ENCODE peak calls at places on chromosome X, in six cellular contexts. One of them, this sample, is unnamed.

GRCh38 chrX:41737065-41737464 is 13.1 kb downstream of the GPR82 start:
- DNase-seq in cardiac muscle cell: no peak
- DNase-seq in endodermal cell: no peak
- DNase-seq in GM06990: no peak
- DNase-seq in right cardiac atrium: no peak
- DNase-seq in colonic mucosa: no peak
- DNase-seq in this sample: no peak

GRCh38 chrX:24696241-24696640 is 2.5 kb downstream of the POLA1 start:
- DNase-seq in cardiac muscle cell: no peak
- DNase-seq in endodermal cell: no peak
- DNase-seq in GM06990: no peak
- DNase-seq in right cardiac atrium: no peak
- DNase-seq in colonic mucosa: no peak
- DNase-seq in this sample: no peak

GRCh38 chrX:95539041-95539440 is 1145.6 kb upstream of the DIAPH2 start:
- DNase-seq in cardiac muscle cell: no peak
- DNase-seq in endodermal cell: peak; percentile 55
- DNase-seq in GM06990: no peak
- DNase-seq in right cardiac atrium: no peak
- DNase-seq in colonic mucosa: no peak
- DNase-seq in this sample: no peak

GRCh38 chrX:26562156-26562555 is 346.2 kb downstream of the MAGEB5 start:
- DNase-seq in cardiac muscle cell: no peak
- DNase-seq in endodermal cell: no peak
- DNase-seq in GM06990: no peak
- DNase-seq in right cardiac atrium: no peak
- DNase-seq in colonic mucosa: no peak
- DNase-seq in this sample: no peak

GRCh38 chrX:73214366-73215094 is at the start of gene NAP1L2:
- DNase-seq in cardiac muscle cell: peak; percentile 6
- DNase-seq in endodermal cell: peak; percentile 71
- DNase-seq in GM06990: peak; percentile 11
- DNase-seq in right cardiac atrium: peak; percentile 28
- DNase-seq in colonic mucosa: peak; percentile 28
- DNase-seq in this sample: peak; percentile 4

GRCh38 chrX:151713859-151714258 is 2.0 kb upstream of the FATE1 start:
- DNase-seq in cardiac muscle cell: peak; percentile 18
- DNase-seq in endodermal cell: peak; percentile 82
- DNase-seq in GM06990: no peak
- DNase-seq in right cardiac atrium: no peak
- DNase-seq in colonic mucosa: no peak
- DNase-seq in this sample: peak; percentile 12

GRCh38 chrX:150731795-150732194 is 38.6 kb downstream of the MTMR1 start:
- DNase-seq in cardiac muscle cell: peak; percentile 91
- DNase-seq in endodermal cell: no peak
- DNase-seq in GM06990: no peak
- DNase-seq in right cardiac atrium: peak; percentile 21
- DNase-seq in colonic mucosa: no peak
- DNase-seq in this sample: peak; percentile 96

GRCh38 chrX:130053236-130053635 is 57.1 kb downstream of the ELF4 start:
- DNase-seq in cardiac muscle cell: no peak
- DNase-seq in endodermal cell: no peak
- DNase-seq in GM06990: no peak
- DNase-seq in right cardiac atrium: no peak
- DNase-seq in colonic mucosa: no peak
- DNase-seq in this sample: no peak

GRCh38 chrX:19906293-19906692 is 18.9 kb upstream of the SH3KBP1 start:
- DNase-seq in cardiac muscle cell: no peak
- DNase-seq in endodermal cell: no peak
- DNase-seq in GM06990: no peak
- DNase-seq in right cardiac atrium: no peak
- DNase-seq in colonic mucosa: no peak
- DNase-seq in this sample: no peak

GRCh38 chrX:137425273-137425902 is 140.5 kb upstream of the ZIC3 start:
- DNase-seq in cardiac muscle cell: no peak
- DNase-seq in endodermal cell: peak; percentile 60
- DNase-seq in GM06990: no peak
- DNase-seq in right cardiac atrium: no peak
- DNase-seq in colonic mucosa: no peak
- DNase-seq in this sample: no peak

GRCh38 chrX:119871599-119872395 is at the start of the genes NDUFA1 and RNF113A:
- DNase-seq in cardiac muscle cell: peak; percentile 88
- DNase-seq in endodermal cell: peak; percentile 90
- DNase-seq in GM06990: peak; percentile 96
- DNase-seq in right cardiac atrium: peak; percentile 84
- DNase-seq in colonic mucosa: peak; percentile 87
- DNase-seq in this sample: peak; percentile 84

GRCh38 chrX:51893931-51894696 is 691 bp downstream of the MAGED1 start:
- DNase-seq in cardiac muscle cell: peak; percentile 61
- DNase-seq in endodermal cell: peak; percentile 67
- DNase-seq in GM06990: peak; percentile 38
- DNase-seq in right cardiac atrium: no peak
- DNase-seq in colonic mucosa: peak; percentile 28
- DNase-seq in this sample: peak; percentile 41

GRCh38 chrX:24305905-24306304 is 8.0 kb downstream of the SUPT20HL2 start:
- DNase-seq in cardiac muscle cell: peak; percentile 12
- DNase-seq in endodermal cell: no peak
- DNase-seq in GM06990: no peak
- DNase-seq in right cardiac atrium: no peak
- DNase-seq in colonic mucosa: no peak
- DNase-seq in this sample: no peak

GRCh38 chrX:17654116-17654515 is 83.2 kb upstream of the SCML1 start:
- DNase-seq in cardiac muscle cell: no peak
- DNase-seq in endodermal cell: no peak
- DNase-seq in GM06990: no peak
- DNase-seq in right cardiac atrium: no peak
- DNase-seq in colonic mucosa: no peak
- DNase-seq in this sample: no peak

GRCh38 chrX:48835524-48836329 is at the start of gene PCSK1N:
- DNase-seq in cardiac muscle cell: no peak
- DNase-seq in endodermal cell: peak; percentile 61
- DNase-seq in GM06990: no peak
- DNase-seq in right cardiac atrium: no peak
- DNase-seq in colonic mucosa: no peak
- DNase-seq in this sample: no peak

GRCh38 chrX:357693-358471 is 28.8 kb downstream of the PPP2R3B start:
- DNase-seq in cardiac muscle cell: peak; percentile 42
- DNase-seq in endodermal cell: no peak
- DNase-seq in GM06990: no peak
- DNase-seq in right cardiac atrium: no peak
- DNase-seq in colonic mucosa: no peak
- DNase-seq in this sample: peak; percentile 68

GRCh38 chrX:23008431-23009099 is 8.8 kb downstream of the DDX53 start:
- DNase-seq in cardiac muscle cell: peak; percentile 53
- DNase-seq in endodermal cell: no peak
- DNase-seq in GM06990: no peak
- DNase-seq in right cardiac atrium: no peak
- DNase-seq in colonic mucosa: no peak
- DNase-seq in this sample: peak; percentile 41

GRCh38 chrX:155068165-155068564 is 2.8 kb downstream of the CMC4 start:
- DNase-seq in cardiac muscle cell: peak; percentile 35
- DNase-seq in endodermal cell: no peak
- DNase-seq in GM06990: no peak
- DNase-seq in right cardiac atrium: no peak
- DNase-seq in colonic mucosa: no peak
- DNase-seq in this sample: peak; percentile 49

GRCh38 chrX:1163231-1163630 is 49.2 kb downstream of the CRLF2 start:
- DNase-seq in cardiac muscle cell: no peak
- DNase-seq in endodermal cell: peak; percentile 28
- DNase-seq in GM06990: no peak
- DNase-seq in right cardiac atrium: no peak
- DNase-seq in colonic mucosa: no peak
- DNase-seq in this sample: no peak

GRCh38 chrX:45794995-45795337 is 594.3 kb upstream of the DIPK2B start:
- DNase-seq in cardiac muscle cell: no peak
- DNase-seq in endodermal cell: no peak
- DNase-seq in GM06990: no peak
- DNase-seq in right cardiac atrium: no peak
- DNase-seq in colonic mucosa: no peak
- DNase-seq in this sample: no peak

GRCh38 chrX:40095588-40096394 is 2.0 kb downstream of the BCOR start:
- DNase-seq in cardiac muscle cell: peak; percentile 45
- DNase-seq in endodermal cell: peak; percentile 71
- DNase-seq in GM06990: no peak
- DNase-seq in right cardiac atrium: peak; percentile 36
- DNase-seq in colonic mucosa: no peak
- DNase-seq in this sample: no peak

GRCh38 chrX:41946973-41947612 is 23.7 kb upstream of the CASK start:
- DNase-seq in cardiac muscle cell: peak; percentile 31
- DNase-seq in endodermal cell: peak; percentile 74
- DNase-seq in GM06990: no peak
- DNase-seq in right cardiac atrium: no peak
- DNase-seq in colonic mucosa: no peak
- DNase-seq in this sample: peak; percentile 7

GRCh38 chrX:32155044-32155638 is 1056.2 kb downstream of the DMD start:
- DNase-seq in cardiac muscle cell: no peak
- DNase-seq in endodermal cell: peak; percentile 48
- DNase-seq in GM06990: no peak
- DNase-seq in right cardiac atrium: no peak
- DNase-seq in colonic mucosa: no peak
- DNase-seq in this sample: no peak

GRCh38 chrX:136936183-136936549 is 55.6 kb upstream of the RBMX start:
- DNase-seq in cardiac muscle cell: peak; percentile 71
- DNase-seq in endodermal cell: no peak
- DNase-seq in GM06990: no peak
- DNase-seq in right cardiac atrium: no peak
- DNase-seq in colonic mucosa: no peak
- DNase-seq in this sample: peak; percentile 52

GRCh38 chrX:15973299-15973698 is 118.7 kb upstream of the AP1S2 start:
- DNase-seq in cardiac muscle cell: peak; percentile 39
- DNase-seq in endodermal cell: peak; percentile 88
- DNase-seq in GM06990: no peak
- DNase-seq in right cardiac atrium: no peak
- DNase-seq in colonic mucosa: peak; percentile 20
- DNase-seq in this sample: peak; percentile 51

GRCh38 chrX:104679175-104679574 is 113.2 kb downstream of the IL1RAPL2 start:
- DNase-seq in cardiac muscle cell: no peak
- DNase-seq in endodermal cell: no peak
- DNase-seq in GM06990: no peak
- DNase-seq in right cardiac atrium: no peak
- DNase-seq in colonic mucosa: no peak
- DNase-seq in this sample: no peak

GRCh38 chrX:107656965-107657364 is 28.7 kb downstream of the PRPS1 start:
- DNase-seq in cardiac muscle cell: no peak
- DNase-seq in endodermal cell: no peak
- DNase-seq in GM06990: no peak
- DNase-seq in right cardiac atrium: no peak
- DNase-seq in colonic mucosa: no peak
- DNase-seq in this sample: no peak

GRCh38 chrX:14095702-14096101 is 66.0 kb upstream of the GEMIN8 start:
- DNase-seq in cardiac muscle cell: peak; percentile 76
- DNase-seq in endodermal cell: peak; percentile 74
- DNase-seq in GM06990: no peak
- DNase-seq in right cardiac atrium: peak; percentile 19
- DNase-seq in colonic mucosa: peak; percentile 22
- DNase-seq in this sample: peak; percentile 74

GRCh38 chrX:77899081-77899828 is at the start of gene COX7B:
- DNase-seq in cardiac muscle cell: peak; percentile 96
- DNase-seq in endodermal cell: peak; percentile 81
- DNase-seq in GM06990: peak; percentile 57
- DNase-seq in right cardiac atrium: peak; percentile 41
- DNase-seq in colonic mucosa: peak; percentile 75
- DNase-seq in this sample: peak; percentile 98

DNA sequence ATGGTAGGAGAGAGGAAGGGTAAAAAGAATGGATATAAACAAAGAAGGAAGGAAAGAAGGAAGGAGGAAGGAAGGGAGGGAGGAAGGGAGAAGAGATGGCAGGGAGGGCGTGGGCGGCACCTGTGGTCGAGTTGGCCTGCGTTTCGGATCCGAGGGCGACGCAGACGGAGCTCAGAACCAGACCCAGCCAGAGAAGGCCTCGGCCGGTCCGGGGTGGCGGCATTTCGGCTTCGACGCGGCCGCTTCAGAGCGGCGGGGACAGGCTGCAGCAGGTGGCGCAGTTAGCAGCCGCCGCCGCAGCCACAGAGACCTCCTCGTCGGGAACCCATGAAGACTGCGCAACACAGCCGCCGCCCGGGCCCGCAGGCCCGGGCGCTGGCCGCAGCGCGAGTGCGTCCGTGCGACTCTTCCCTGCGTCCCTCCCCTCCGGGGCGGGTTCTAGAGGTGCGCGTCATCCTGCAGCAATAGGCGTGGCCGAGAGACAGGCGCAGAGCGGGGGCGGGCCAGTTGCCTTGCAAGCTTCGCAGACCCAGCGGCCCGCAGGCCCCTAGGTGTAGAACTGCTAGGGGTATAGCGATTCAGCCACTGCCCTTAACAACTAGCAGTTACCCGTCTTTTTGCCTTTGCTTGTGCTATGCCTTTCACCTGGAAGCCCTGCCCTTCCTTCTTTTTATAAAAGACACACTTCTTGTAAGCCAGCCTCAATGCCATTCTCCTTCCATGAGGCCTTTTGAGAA is at the start of gene IDS:
- DNase-seq in cardiac muscle cell: peak; percentile 88
- DNase-seq in endodermal cell: peak; percentile 93
- DNase-seq in GM06990: peak; percentile 89
- DNase-seq in right cardiac atrium: peak; percentile 90
- DNase-seq in colonic mucosa: peak; percentile 87
- DNase-seq in this sample: peak; percentile 84
- H3K4me3 ChIP-seq in cardiac muscle cell: peak within 1 kb of the TSS; percentile 55
- H3K4me3 ChIP-seq in endodermal cell: peak within 1 kb of the TSS; percentile 85
- H3K4me3 ChIP-seq in GM06990: peak within 1 kb of the TSS; percentile 70
- H3K4me3 ChIP-seq in right cardiac atrium: peak within 1 kb of the TSS; percentile 61
- H3K4me3 ChIP-seq in colonic mucosa: peak within 1 kb of the TSS; percentile 41
- H3K4me3 ChIP-seq in this sample: peak within 1 kb of the TSS; percentile 65

GRCh38 chrX:101276238-101276637 is 14.9 kb downstream of the TAF7L start:
- DNase-seq in cardiac muscle cell: no peak
- DNase-seq in endodermal cell: no peak
- DNase-seq in GM06990: no peak
- DNase-seq in right cardiac atrium: no peak
- DNase-seq in colonic mucosa: no peak
- DNase-seq in this sample: no peak
- H3K4me3 ChIP-seq in cardiac muscle cell: no peak overlapping the region
- H3K4me3 ChIP-seq in endodermal cell: no peak overlapping the region
- H3K4me3 ChIP-seq in GM06990: no peak overlapping the region
- H3K4me3 ChIP-seq in right cardiac atrium: no peak overlapping the region
- H3K4me3 ChIP-seq in colonic mucosa: no peak overlapping the region
- H3K4me3 ChIP-seq in this sample: no peak overlapping the region

DNA sequence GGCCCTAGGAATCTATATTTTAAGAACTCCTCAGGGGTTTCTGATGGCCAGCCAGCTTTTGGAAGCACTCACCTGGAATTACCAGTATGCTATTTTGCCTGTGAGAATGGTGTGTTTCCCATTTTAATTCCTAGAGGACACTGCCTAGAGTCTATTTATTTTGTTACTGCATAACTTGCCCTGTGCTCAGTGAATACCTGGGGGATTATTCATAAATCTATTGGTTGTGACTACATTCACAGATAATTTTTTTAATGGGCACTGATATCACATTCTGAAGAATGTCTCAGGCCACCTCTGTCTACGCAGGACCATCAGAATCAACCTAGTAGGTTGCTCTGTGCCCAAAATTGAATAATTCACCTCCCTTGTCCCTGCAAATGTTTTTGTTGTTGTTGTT is 6.7 kb downstream of the ARL13A start:
- DNase-seq in cardiac muscle cell: no peak
- DNase-seq in endodermal cell: no peak
- DNase-seq in GM06990: no peak
- DNase-seq in right cardiac atrium: no peak
- DNase-seq in colonic mucosa: no peak
- DNase-seq in this sample: no peak
- H3K4me3 ChIP-seq in cardiac muscle cell: no peak overlapping the region
- H3K4me3 ChIP-seq in endodermal cell: no peak overlapping the region
- H3K4me3 ChIP-seq in GM06990: no peak overlapping the region
- H3K4me3 ChIP-seq in right cardiac atrium: no peak overlapping the region
- H3K4me3 ChIP-seq in colonic mucosa: no peak overlapping the region
- H3K4me3 ChIP-seq in this sample: no peak overlapping the region

GRCh38 chrX:33543757-33544156 is 332.4 kb upstream of the DMD start:
- DNase-seq in cardiac muscle cell: no peak
- DNase-seq in endodermal cell: no peak
- DNase-seq in GM06990: no peak
- DNase-seq in right cardiac atrium: no peak
- DNase-seq in colonic mucosa: no peak
- DNase-seq in this sample: no peak
- H3K4me3 ChIP-seq in cardiac muscle cell: no peak overlapping the region
- H3K4me3 ChIP-seq in endodermal cell: no peak overlapping the region
- H3K4me3 ChIP-seq in GM06990: no peak overlapping the region
- H3K4me3 ChIP-seq in right cardiac atrium: no peak overlapping the region
- H3K4me3 ChIP-seq in colonic mucosa: no peak overlapping the region
- H3K4me3 ChIP-seq in this sample: no peak overlapping the region

This sample was measured in fibroblast of pulmonary artery.